ENCODE peak calls at places on chromosome 1, in six cellular contexts. One of them, this sample, is unnamed.
A peak's percentile ranks its signal among the peaks of the same experiment; 100 is the strongest.

GRCh38 chr1:235708390-235708962 is 58.9 kb upstream of the GNG4 start:
- DNase-seq in spleen: no peak
- DNase-seq in CD8-positive, alpha-beta T cell: no peak
- DNase-seq in fibroblast of lung: no peak
- DNase-seq in neural crest cell: no peak
- DNase-seq in epithelial cell of proximal tubule: peak; percentile 78
- DNase-seq in this sample: no peak

GRCh38 chr1:153515504-153516394 is 20.0 kb downstream of the S100A6 start:
- DNase-seq in spleen: peak; percentile 73
- DNase-seq in CD8-positive, alpha-beta T cell: no peak
- DNase-seq in fibroblast of lung: no peak
- DNase-seq in neural crest cell: no peak
- DNase-seq in epithelial cell of proximal tubule: no peak
- DNase-seq in this sample: no peak

GRCh38 chr1:1946540-1946939 is 27.5 kb upstream of the TMEM52 start:
- DNase-seq in spleen: peak; percentile 65
- DNase-seq in CD8-positive, alpha-beta T cell: no peak
- DNase-seq in fibroblast of lung: peak; percentile 15
- DNase-seq in neural crest cell: no peak
- DNase-seq in epithelial cell of proximal tubule: no peak
- DNase-seq in this sample: no peak

GRCh38 chr1:214363386-214363785 is 82.4 kb downstream of the SMYD2 start:
- DNase-seq in spleen: no peak
- DNase-seq in CD8-positive, alpha-beta T cell: no peak
- DNase-seq in fibroblast of lung: no peak
- DNase-seq in neural crest cell: no peak
- DNase-seq in epithelial cell of proximal tubule: no peak
- DNase-seq in this sample: no peak

GRCh38 chr1:235502601-235503332 is 1.5 kb downstream of the B3GALNT2 start:
- DNase-seq in spleen: no peak
- DNase-seq in CD8-positive, alpha-beta T cell: no peak
- DNase-seq in fibroblast of lung: peak; percentile 58
- DNase-seq in neural crest cell: no peak
- DNase-seq in epithelial cell of proximal tubule: no peak
- DNase-seq in this sample: no peak

GRCh38 chr1:183279835-183280234 is 93.8 kb downstream of the LAMC2 start:
- DNase-seq in spleen: peak; percentile 90
- DNase-seq in CD8-positive, alpha-beta T cell: no peak
- DNase-seq in fibroblast of lung: peak; percentile 94
- DNase-seq in neural crest cell: no peak
- DNase-seq in epithelial cell of proximal tubule: no peak
- DNase-seq in this sample: peak; percentile 79

GRCh38 chr1:235625340-235625739 is 24.2 kb downstream of the GNG4 start:
- DNase-seq in spleen: no peak
- DNase-seq in CD8-positive, alpha-beta T cell: no peak
- DNase-seq in fibroblast of lung: no peak
- DNase-seq in neural crest cell: no peak
- DNase-seq in epithelial cell of proximal tubule: no peak
- DNase-seq in this sample: no peak

GRCh38 chr1:113792986-113793385 is 19.3 kb downstream of the RSBN1 start:
- DNase-seq in spleen: no peak
- DNase-seq in CD8-positive, alpha-beta T cell: no peak
- DNase-seq in fibroblast of lung: peak; percentile 46
- DNase-seq in neural crest cell: no peak
- DNase-seq in epithelial cell of proximal tubule: no peak
- DNase-seq in this sample: no peak

GRCh38 chr1:94898486-94899385 is 28.2 kb downstream of the CNN3 start:
- DNase-seq in spleen: no peak
- DNase-seq in CD8-positive, alpha-beta T cell: no peak
- DNase-seq in fibroblast of lung: peak; percentile 29
- DNase-seq in neural crest cell: no peak
- DNase-seq in epithelial cell of proximal tubule: no peak
- DNase-seq in this sample: no peak

GRCh38 chr1:232627645-232628334 is 2.1 kb downstream of the SIPA1L2 start:
- DNase-seq in spleen: no peak
- DNase-seq in CD8-positive, alpha-beta T cell: no peak
- DNase-seq in fibroblast of lung: peak; percentile 44
- DNase-seq in neural crest cell: no peak
- DNase-seq in epithelial cell of proximal tubule: no peak
- DNase-seq in this sample: no peak

GRCh38 chr1:232629250-232630046 is 485 bp downstream of the SIPA1L2 start:
- DNase-seq in spleen: peak; percentile 87
- DNase-seq in CD8-positive, alpha-beta T cell: no peak
- DNase-seq in fibroblast of lung: peak; percentile 13
- DNase-seq in neural crest cell: peak; percentile 32
- DNase-seq in epithelial cell of proximal tubule: no peak
- DNase-seq in this sample: no peak

GRCh38 chr1:232630894-232631195 is 912 bp upstream of the SIPA1L2 start:
- DNase-seq in spleen: no peak
- DNase-seq in CD8-positive, alpha-beta T cell: no peak
- DNase-seq in fibroblast of lung: no peak
- DNase-seq in neural crest cell: no peak
- DNase-seq in epithelial cell of proximal tubule: no peak
- DNase-seq in this sample: no peak

GRCh38 chr1:232628335-232629214 is 1.4 kb downstream of the SIPA1L2 start:
- DNase-seq in spleen: no peak
- DNase-seq in CD8-positive, alpha-beta T cell: no peak
- DNase-seq in fibroblast of lung: peak; percentile 75
- DNase-seq in neural crest cell: no peak
- DNase-seq in epithelial cell of proximal tubule: no peak
- DNase-seq in this sample: no peak

DNA sequence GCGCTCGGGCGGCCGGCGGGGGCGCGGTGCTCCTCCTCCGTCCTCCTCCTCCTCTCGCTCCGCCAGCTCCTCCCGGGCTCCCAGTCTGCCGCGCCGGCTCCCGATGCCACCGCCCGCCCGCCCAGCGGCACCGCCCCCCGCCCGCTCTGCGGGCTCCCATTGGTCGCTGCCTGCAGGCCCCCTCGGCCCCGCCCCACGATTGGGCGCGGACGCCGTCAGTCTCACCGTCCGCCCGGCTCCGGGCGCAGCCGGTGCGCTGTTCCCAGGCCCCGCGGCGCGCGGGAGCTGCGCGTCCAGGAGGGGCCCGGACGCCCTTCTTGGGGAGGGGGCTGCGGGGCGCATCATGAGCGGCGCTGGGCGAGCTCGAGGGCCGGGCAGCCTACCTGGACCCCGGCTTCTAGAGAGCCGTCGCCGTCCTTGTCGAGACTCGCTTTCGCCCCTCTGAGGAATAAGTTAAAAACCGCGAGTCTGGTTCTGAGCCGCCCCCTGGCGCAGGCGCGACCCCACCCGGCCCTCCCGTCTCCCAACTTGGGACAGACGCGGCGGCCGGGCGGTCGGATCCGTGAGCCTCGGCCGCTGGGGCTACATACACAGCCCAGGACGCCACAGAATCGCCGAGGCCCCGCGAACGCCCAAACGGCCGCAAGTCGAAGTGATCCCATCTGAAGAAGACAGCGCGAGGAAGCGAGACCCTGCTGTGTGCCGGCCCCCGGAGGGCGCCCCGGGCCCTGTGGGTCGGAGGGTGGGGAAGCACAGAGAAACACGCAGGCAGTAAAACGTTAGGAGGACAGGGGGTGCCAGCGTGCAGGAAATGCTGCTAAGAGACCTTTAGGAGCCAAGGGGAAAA is at the start of gene SIPA1L2:
- DNase-seq in spleen: peak; percentile 97
- DNase-seq in CD8-positive, alpha-beta T cell: peak; percentile 67
- DNase-seq in fibroblast of lung: peak; percentile 89
- DNase-seq in neural crest cell: peak; percentile 93
- DNase-seq in epithelial cell of proximal tubule: no peak
- DNase-seq in this sample: peak; percentile 82
- TF ChIP-seq CTCF in spleen: peak; percentile 56
- TF ChIP-seq CTCF in CD8-positive, alpha-beta T cell: no peak
- TF ChIP-seq CTCF in fibroblast of lung: peak; percentile 62
- TF ChIP-seq CTCF in neural crest cell: peak; percentile 67
- TF ChIP-seq CTCF in epithelial cell of proximal tubule: peak; percentile 71
- TF ChIP-seq CTCF in this sample: peak; percentile 74

GRCh38 chr1:92480813-92481597 is 5.7 kb downstream of the GFI1 start:
- DNase-seq in spleen: peak; percentile 79
- DNase-seq in CD8-positive, alpha-beta T cell: no peak
- DNase-seq in fibroblast of lung: no peak
- DNase-seq in neural crest cell: peak; percentile 6
- DNase-seq in epithelial cell of proximal tubule: no peak
- DNase-seq in this sample: no peak
- TF ChIP-seq CTCF in spleen: no peak
- TF ChIP-seq CTCF in CD8-positive, alpha-beta T cell: no peak
- TF ChIP-seq CTCF in fibroblast of lung: no peak
- TF ChIP-seq CTCF in neural crest cell: no peak
- TF ChIP-seq CTCF in epithelial cell of proximal tubule: no peak
- TF ChIP-seq CTCF in this sample: no peak

DNA sequence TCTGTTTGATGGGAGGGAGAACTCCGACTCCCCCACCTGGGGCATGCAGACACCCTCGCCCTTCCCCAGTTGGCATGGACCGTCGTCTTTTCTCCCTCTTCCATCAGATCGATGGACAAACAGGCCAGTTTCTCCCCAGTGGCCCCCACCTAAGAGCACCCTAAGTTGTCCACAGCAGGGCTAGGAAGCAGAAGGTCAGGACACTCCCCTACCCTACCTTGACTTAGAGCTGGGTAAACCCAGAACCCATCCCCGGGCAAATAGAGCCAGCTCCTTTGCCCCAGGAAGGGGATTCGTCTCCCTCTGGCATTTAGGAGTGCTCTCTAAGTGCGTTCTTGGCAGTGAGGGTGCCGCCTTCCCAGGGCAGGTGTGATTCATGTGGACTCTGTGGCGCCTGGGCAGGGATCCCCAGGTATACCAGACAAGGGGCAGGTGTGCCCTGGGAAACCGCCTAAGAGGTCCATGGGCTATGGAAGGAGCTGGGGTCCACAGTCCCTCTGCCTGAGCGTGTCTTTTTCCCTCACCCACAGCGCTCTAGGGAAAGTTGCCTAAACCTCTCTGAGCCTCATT is 2.7 kb upstream of the RUNX3 start:
- DNase-seq in spleen: no peak
- DNase-seq in CD8-positive, alpha-beta T cell: no peak
- DNase-seq in fibroblast of lung: no peak
- DNase-seq in neural crest cell: no peak
- DNase-seq in epithelial cell of proximal tubule: no peak
- DNase-seq in this sample: no peak
- TF ChIP-seq CTCF in spleen: no peak
- TF ChIP-seq CTCF in CD8-positive, alpha-beta T cell: no peak
- TF ChIP-seq CTCF in fibroblast of lung: no peak
- TF ChIP-seq CTCF in neural crest cell: no peak
- TF ChIP-seq CTCF in epithelial cell of proximal tubule: no peak
- TF ChIP-seq CTCF in this sample: no peak

GRCh38 chr1:219837274-219837993 is 90.9 kb downstream of the SLC30A10 start:
- DNase-seq in spleen: no peak
- DNase-seq in CD8-positive, alpha-beta T cell: no peak
- DNase-seq in fibroblast of lung: peak; percentile 72
- DNase-seq in neural crest cell: peak; percentile 48
- DNase-seq in epithelial cell of proximal tubule: peak; percentile 29
- DNase-seq in this sample: peak; percentile 0
- TF ChIP-seq CTCF in spleen: no peak
- TF ChIP-seq CTCF in CD8-positive, alpha-beta T cell: no peak
- TF ChIP-seq CTCF in fibroblast of lung: peak; percentile 71
- TF ChIP-seq CTCF in neural crest cell: peak; percentile 80
- TF ChIP-seq CTCF in epithelial cell of proximal tubule: peak; percentile 73
- TF ChIP-seq CTCF in this sample: peak; percentile 57

GRCh38 chr1:31761883-31762282 is 2.3 kb downstream of the ADGRB2 start:
- DNase-seq in spleen: no peak
- DNase-seq in CD8-positive, alpha-beta T cell: no peak
- DNase-seq in fibroblast of lung: peak; percentile 60
- DNase-seq in neural crest cell: no peak
- DNase-seq in epithelial cell of proximal tubule: no peak
- DNase-seq in this sample: no peak
- TF ChIP-seq CTCF in spleen: no peak
- TF ChIP-seq CTCF in CD8-positive, alpha-beta T cell: no peak
- TF ChIP-seq CTCF in fibroblast of lung: no peak
- TF ChIP-seq CTCF in neural crest cell: no peak
- TF ChIP-seq CTCF in epithelial cell of proximal tubule: no peak
- TF ChIP-seq CTCF in this sample: no peak

DNA sequence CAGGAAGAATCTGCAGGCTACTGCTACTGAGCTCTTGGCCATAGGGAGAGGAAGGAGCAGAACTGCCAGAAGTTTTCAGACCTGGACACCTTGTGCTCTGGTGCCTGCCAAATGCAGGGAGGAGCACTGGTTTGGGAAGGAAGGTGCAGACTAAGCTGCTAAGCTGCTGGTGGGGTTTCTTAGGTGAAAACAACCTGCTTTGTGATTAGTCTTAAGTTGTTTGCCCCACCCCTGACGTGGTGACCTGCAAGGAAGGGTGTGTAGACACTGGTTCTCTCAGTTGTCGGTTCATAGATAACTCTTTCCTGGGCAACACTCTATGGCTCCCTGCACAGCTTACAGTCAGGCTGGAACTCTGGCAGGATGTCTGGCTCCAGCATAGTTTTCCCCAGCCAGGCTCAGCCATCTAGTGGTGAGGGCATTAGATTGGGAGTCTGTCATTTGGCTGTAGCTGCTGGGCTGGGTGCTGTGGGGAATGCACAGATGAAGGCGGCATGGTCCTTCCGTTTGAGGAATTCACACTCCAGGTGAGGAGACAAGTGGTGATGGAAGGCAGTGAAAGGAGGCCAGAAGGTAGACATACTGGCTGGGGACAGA is 10.3 kb upstream of the S100A10 start:
- DNase-seq in spleen: no peak
- DNase-seq in CD8-positive, alpha-beta T cell: no peak
- DNase-seq in fibroblast of lung: no peak
- DNase-seq in neural crest cell: no peak
- DNase-seq in epithelial cell of proximal tubule: no peak
- DNase-seq in this sample: no peak
- TF ChIP-seq CTCF in spleen: no peak
- TF ChIP-seq CTCF in CD8-positive, alpha-beta T cell: no peak
- TF ChIP-seq CTCF in fibroblast of lung: peak; percentile 18
- TF ChIP-seq CTCF in neural crest cell: no peak
- TF ChIP-seq CTCF in epithelial cell of proximal tubule: peak; percentile 39
- TF ChIP-seq CTCF in this sample: no peak